ENCODE peak calls at places on chromosome 9, in four cellular contexts. Y is HCT116, R is H1, T is SK-N-SH. K is an unnamed sample.

GRCh38 chr9:6944093-6944551 is 186.3 kb downstream of the KDM4C start:
- DNase-seq in Y (no peak), R (no peak), T (peak), K (no peak)

GRCh38 chr9:110650261-110650660 is 18.3 kb upstream of the MUSK start:
- DNase-seq in Y (no peak), R (no peak), T (no peak), K (no peak)

GRCh38 chr9:32581512-32582143 is 8.7 kb upstream of the NDUFB6 start:
- DNase-seq in Y (peak), R (no peak), T (peak), K (no peak)

GRCh38 chr9:38057416-38058195 is 11.4 kb downstream of the SHB start:
- DNase-seq in Y (no peak), R (no peak), T (no peak), K (peak)

GRCh38 chr9:128497824-128498610 is 6.5 kb upstream of the GLE1 start:
- DNase-seq in Y (no peak), R (no peak), T (no peak), K (no peak)

GRCh38 chr9:121288874-121289553 is 21.1 kb downstream of the GSN start:
- DNase-seq in Y (no peak), R (no peak), T (no peak), K (peak)

GRCh38 chr9:88052446-88052845 is 78.1 kb upstream of the CDK20 start:
- DNase-seq in Y (no peak), R (no peak), T (no peak), K (no peak)

GRCh38 chr9:125511780-125512179 is 195.2 kb downstream of the MAPKAP1 start:
- DNase-seq in Y (no peak), R (no peak), T (no peak), K (peak)

GRCh38 chr9:127185931-127186781 is 63.7 kb upstream of the ANGPTL2 start:
- DNase-seq in Y (no peak), R (no peak), T (peak), K (no peak)

GRCh38 chr9:14320272-14321245 is 6.6 kb upstream of the NFIB start:
- DNase-seq in Y (no peak), R (no peak), T (no peak), K (no peak)

GRCh38 chr9:81371824-81372223 is 317.5 kb downstream of the TLE1 start:
- DNase-seq in Y (no peak), R (no peak), T (no peak), K (peak)

GRCh38 chr9:87195306-87195705 is 248.0 kb upstream of the GAS1 start:
- DNase-seq in Y (no peak), R (no peak), T (no peak), K (no peak)

GRCh38 chr9:88753691-88754367 is 218.9 kb downstream of the NXNL2 start:
- DNase-seq in Y (no peak), R (no peak), T (peak), K (no peak)

GRCh38 chr9:42388146-42388690 is 204.8 kb downstream of the SPATA31A6 start:
- DNase-seq in Y (no peak), R (no peak), T (peak), K (no peak)

DNA sequence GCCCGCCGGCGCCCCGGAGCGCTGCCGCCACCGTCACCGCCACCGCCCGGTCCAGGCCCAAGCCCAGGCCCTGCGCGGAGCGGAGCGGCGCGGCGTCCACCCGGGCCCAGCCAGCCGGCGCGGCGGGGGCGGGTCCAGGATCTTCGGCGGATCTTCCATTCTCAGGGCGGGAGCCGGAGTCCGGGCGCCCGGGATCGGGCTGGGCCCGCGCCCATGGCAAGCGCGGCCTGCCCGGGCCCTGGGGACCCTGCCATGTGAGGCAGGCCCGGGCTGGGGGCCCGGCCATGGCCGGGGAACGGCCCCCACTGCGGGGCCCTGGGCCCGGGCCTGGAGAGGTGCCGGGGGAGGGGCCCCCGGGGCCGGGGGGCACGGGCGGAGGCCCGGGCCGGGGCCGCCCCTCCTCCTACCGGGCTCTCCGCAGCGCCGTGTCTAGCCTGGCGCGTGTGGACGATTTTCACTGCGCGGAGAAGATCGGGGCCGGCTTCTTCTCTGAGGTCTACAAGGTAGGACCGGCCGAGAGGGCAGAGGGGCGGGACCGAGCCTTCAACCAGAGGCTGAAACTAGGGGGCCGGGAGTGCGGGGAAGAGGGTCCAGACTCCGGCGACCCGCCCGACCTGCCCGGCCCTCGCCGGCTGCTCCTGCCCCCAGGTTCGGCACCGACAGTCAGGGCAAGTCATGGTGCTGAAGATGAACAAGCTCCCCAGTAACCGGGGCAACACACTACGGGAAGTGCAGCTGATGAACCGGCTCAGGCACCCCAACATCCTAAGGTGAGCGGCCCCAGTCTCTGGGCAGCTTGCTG is 475 bp downstream of the TESK1 start:
- DNase-seq in Y (no peak), R (no peak), T (peak), K (no peak)
- TF ChIP-seq JUND in Y (no peak), R (no peak), T (no peak), K (no peak)

DNA sequence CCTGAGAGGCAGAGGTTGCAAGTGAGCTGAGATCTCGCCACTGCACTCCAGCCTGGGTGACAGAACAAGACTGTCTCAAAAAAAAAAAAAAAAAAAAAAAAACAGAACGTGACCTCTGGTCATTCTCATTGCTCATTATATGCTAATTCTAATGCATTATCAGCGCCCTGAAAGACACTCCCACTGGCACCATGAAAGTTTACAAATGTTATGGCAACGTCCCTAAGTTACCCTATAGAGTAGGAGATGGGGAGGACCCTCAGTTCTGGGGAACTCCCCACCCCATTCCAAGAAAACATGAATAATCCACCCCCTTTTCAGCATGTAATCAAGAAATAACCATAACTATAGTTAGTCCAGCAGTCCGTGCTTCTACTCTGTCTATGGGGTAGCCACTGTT is 48.9 kb upstream of the DENND4C start:
- DNase-seq in Y (no peak), R (no peak), T (no peak), K (no peak)
- TF ChIP-seq JUND in Y (no peak), R (no peak), T (no peak), K (no peak)

GRCh38 chr9:36280989-36281388 is 22.7 kb upstream of the GNE start:
- DNase-seq in Y (no peak), R (no peak), T (no peak), K (no peak)

GRCh38 chr9:36276254-36276653 is 18.0 kb upstream of the GNE start:
- DNase-seq in Y (no peak), R (no peak), T (no peak), K (no peak)

GRCh38 chr9:36278243-36278642 is 20.0 kb upstream of the GNE start:
- DNase-seq in Y (no peak), R (no peak), T (no peak), K (no peak)

GRCh38 chr9:36275060-36275459 is 16.8 kb upstream of the GNE start:
- DNase-seq in Y (no peak), R (no peak), T (no peak), K (no peak)

GRCh38 chr9:36276840-36277239 is 18.6 kb upstream of the GNE start:
- DNase-seq in Y (no peak), R (no peak), T (no peak), K (peak)
- TF ChIP-seq JUND in Y (no peak), R (no peak), T (no peak), K (no peak)

GRCh38 chr9:133686642-133687575 is 50.7 kb downstream of the DBH start:
- DNase-seq in Y (no peak), R (no peak), T (no peak), K (no peak)
- TF ChIP-seq JUND in Y (no peak), R (no peak), T (no peak), K (no peak)

GRCh38 chr9:123349033-123349432 is 7.0 kb upstream of the CRB2 start:
- DNase-seq in Y (no peak), R (no peak), T (no peak), K (no peak)
- TF ChIP-seq JUND in Y (no peak), R (no peak), T (no peak), K (no peak)

DNA sequence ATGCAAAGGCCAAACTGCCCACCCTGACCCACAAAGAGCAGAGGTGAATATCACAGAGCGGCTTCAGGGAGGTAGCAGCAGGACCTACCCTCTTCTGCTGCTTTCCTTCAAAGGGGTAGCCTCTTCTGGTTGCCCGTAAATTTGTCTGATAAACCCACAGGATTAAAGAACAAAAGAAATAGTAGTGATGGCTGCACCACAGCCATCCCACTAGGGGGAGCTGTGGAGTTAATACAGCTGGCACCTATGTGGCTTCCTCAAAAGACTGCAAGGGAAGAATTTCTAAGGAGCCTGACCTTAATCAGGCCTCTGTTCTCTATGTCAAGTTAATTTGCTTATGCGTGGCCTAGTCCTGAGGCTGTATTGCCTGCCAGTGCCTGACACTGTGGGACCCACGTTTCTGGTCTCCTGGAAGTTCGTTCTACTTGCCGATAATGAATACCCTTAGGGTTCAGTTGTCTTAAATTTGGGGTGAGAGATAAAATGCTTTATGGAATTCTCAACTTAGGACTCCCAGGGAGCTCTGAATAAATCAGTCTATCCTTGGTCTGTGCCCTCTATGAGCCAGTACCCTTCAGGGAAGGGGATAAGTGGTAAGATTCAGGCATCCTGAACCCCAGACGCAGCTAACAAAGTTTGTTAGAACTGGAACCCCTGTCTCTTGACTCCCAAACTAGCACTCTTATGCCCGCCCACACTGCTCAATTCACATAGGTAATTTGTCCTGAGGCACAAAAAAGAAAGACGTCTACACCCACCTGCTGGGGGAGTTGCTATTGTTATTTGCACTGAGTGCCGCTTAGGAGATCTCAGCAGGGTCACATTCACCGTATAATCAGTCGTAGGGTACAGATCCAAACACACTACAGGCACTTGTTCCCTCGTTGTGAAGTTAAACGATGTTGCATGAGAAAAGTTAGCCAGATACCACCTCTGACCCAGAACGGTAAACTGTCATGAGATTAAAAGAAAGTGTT is 77.1 kb downstream of the SUSD1 start:
- DNase-seq in Y (peak), R (peak), T (peak), K (peak)
- TF ChIP-seq JUND in Y (no peak), R (no peak), T (no peak), K (no peak)